ENCODE peak calls at places on chromosomes 13 and 19, in nine cellular contexts. One of them, this sample, is unnamed.
A peak's percentile ranks its signal among the peaks of the same experiment; 100 is the strongest.

GRCh38 chr19:52600639-52601024 is 30.5 kb downstream of the ZNF701 start:
- DNase-seq in SK-N-DZ: no peak
- DNase-seq in astrocyte: no peak
- DNase-seq in mucosa of gallbladder: no peak
- DNase-seq in AG09309: no peak
- DNase-seq in mammary epithelial cell: no peak
- DNase-seq in activated T-cell treated with anti-CD3 and anti-CD28 coated beads for 1 hour: no peak
- DNase-seq in GM23338: peak; percentile 60
- DNase-seq in substantia nigra: no peak
- DNase-seq in this sample: no peak

GRCh38 chr19:56566904-56567273 is 379 bp upstream of the ZNF470 start:
- DNase-seq in GM23338: peak; percentile 46
- DNase-seq in mucosa of gallbladder: peak; percentile 19
- DNase-seq in substantia nigra: peak; percentile 54
- DNase-seq in AG09309: no peak
- DNase-seq in astrocyte: no peak
- DNase-seq in SK-N-DZ: peak; percentile 63
- DNase-seq in activated T-cell treated with anti-CD3 and anti-CD28 coated beads for 1 hour: peak; percentile 14
- DNase-seq in mammary epithelial cell: no peak
- DNase-seq in this sample: peak; percentile 46

GRCh38 chr13:111950697-111951096 is 116.3 kb upstream of the SOX1 start:
- DNase-seq in mammary epithelial cell: no peak
- DNase-seq in AG09309: no peak
- DNase-seq in mucosa of gallbladder: no peak
- DNase-seq in SK-N-DZ: no peak
- DNase-seq in GM23338: no peak
- DNase-seq in activated T-cell treated with anti-CD3 and anti-CD28 coated beads for 1 hour: no peak
- DNase-seq in astrocyte: no peak
- DNase-seq in substantia nigra: no peak
- DNase-seq in this sample: no peak

GRCh38 chr13:21672811-21673591 is 2.1 kb downstream of the FGF9 start:
- DNase-seq in astrocyte: no peak
- DNase-seq in activated T-cell treated with anti-CD3 and anti-CD28 coated beads for 1 hour: no peak
- DNase-seq in mucosa of gallbladder: no peak
- DNase-seq in substantia nigra: no peak
- DNase-seq in AG09309: no peak
- DNase-seq in SK-N-DZ: no peak
- DNase-seq in GM23338: no peak
- DNase-seq in mammary epithelial cell: no peak
- DNase-seq in this sample: no peak

GRCh38 chr13:47555235-47555634 is 445.8 kb downstream of the SUCLA2 start:
- DNase-seq in GM23338: no peak
- DNase-seq in activated T-cell treated with anti-CD3 and anti-CD28 coated beads for 1 hour: no peak
- DNase-seq in SK-N-DZ: no peak
- DNase-seq in mammary epithelial cell: peak; percentile 45
- DNase-seq in substantia nigra: no peak
- DNase-seq in astrocyte: peak; percentile 39
- DNase-seq in mucosa of gallbladder: no peak
- DNase-seq in AG09309: no peak
- DNase-seq in this sample: no peak

GRCh38 chr13:89169951-89170350 is 1498.8 kb downstream of the SLITRK5 start:
- DNase-seq in GM23338: no peak
- DNase-seq in mammary epithelial cell: no peak
- DNase-seq in substantia nigra: no peak
- DNase-seq in activated T-cell treated with anti-CD3 and anti-CD28 coated beads for 1 hour: no peak
- DNase-seq in SK-N-DZ: no peak
- DNase-seq in astrocyte: no peak
- DNase-seq in AG09309: no peak
- DNase-seq in mucosa of gallbladder: no peak
- DNase-seq in this sample: no peak

GRCh38 chr19:40596608-40597328 is 4.4 kb upstream of the LTBP4 start:
- DNase-seq in AG09309: no peak
- DNase-seq in mammary epithelial cell: no peak
- DNase-seq in activated T-cell treated with anti-CD3 and anti-CD28 coated beads for 1 hour: no peak
- DNase-seq in GM23338: peak; percentile 80
- DNase-seq in astrocyte: no peak
- DNase-seq in SK-N-DZ: no peak
- DNase-seq in mucosa of gallbladder: no peak
- DNase-seq in substantia nigra: no peak
- DNase-seq in this sample: peak; percentile 87

GRCh38 chr13:23810842-23811241 is 78.4 kb downstream of the MIPEP start:
- DNase-seq in GM23338: peak; percentile 48
- DNase-seq in activated T-cell treated with anti-CD3 and anti-CD28 coated beads for 1 hour: no peak
- DNase-seq in mammary epithelial cell: no peak
- DNase-seq in AG09309: no peak
- DNase-seq in SK-N-DZ: no peak
- DNase-seq in mucosa of gallbladder: no peak
- DNase-seq in substantia nigra: no peak
- DNase-seq in astrocyte: no peak
- DNase-seq in this sample: no peak

GRCh38 chr19:35518313-35518712 is 4.9 kb upstream of the DMKN start:
- DNase-seq in GM23338: no peak
- DNase-seq in AG09309: peak; percentile 84
- DNase-seq in SK-N-DZ: no peak
- DNase-seq in mucosa of gallbladder: no peak
- DNase-seq in substantia nigra: no peak
- DNase-seq in mammary epithelial cell: peak; percentile 79
- DNase-seq in activated T-cell treated with anti-CD3 and anti-CD28 coated beads for 1 hour: no peak
- DNase-seq in astrocyte: peak; percentile 90
- DNase-seq in this sample: no peak

GRCh38 chr19:44207126-44207803 is 5.1 kb upstream of the ZNF227 start:
- DNase-seq in AG09309: peak; percentile 43
- DNase-seq in GM23338: peak; percentile 98
- DNase-seq in substantia nigra: peak; percentile 82
- DNase-seq in astrocyte: peak; percentile 85
- DNase-seq in activated T-cell treated with anti-CD3 and anti-CD28 coated beads for 1 hour: peak; percentile 63
- DNase-seq in SK-N-DZ: peak; percentile 91
- DNase-seq in mucosa of gallbladder: peak; percentile 92
- DNase-seq in mammary epithelial cell: peak; percentile 89
- DNase-seq in this sample: peak; percentile 88

GRCh38 chr19:55437410-55437809 is 5.7 kb downstream of the SHISA7 start:
- DNase-seq in GM23338: peak; percentile 93
- DNase-seq in substantia nigra: no peak
- DNase-seq in astrocyte: peak; percentile 31
- DNase-seq in AG09309: no peak
- DNase-seq in mammary epithelial cell: peak; percentile 64
- DNase-seq in SK-N-DZ: peak; percentile 29
- DNase-seq in mucosa of gallbladder: peak; percentile 65
- DNase-seq in activated T-cell treated with anti-CD3 and anti-CD28 coated beads for 1 hour: no peak
- DNase-seq in this sample: peak; percentile 90

GRCh38 chr13:71046360-71047079 is 820.5 kb downstream of the DACH1 start:
- DNase-seq in AG09309: no peak
- DNase-seq in substantia nigra: no peak
- DNase-seq in astrocyte: no peak
- DNase-seq in mucosa of gallbladder: no peak
- DNase-seq in GM23338: peak; percentile 37
- DNase-seq in activated T-cell treated with anti-CD3 and anti-CD28 coated beads for 1 hour: no peak
- DNase-seq in SK-N-DZ: no peak
- DNase-seq in mammary epithelial cell: no peak
- DNase-seq in this sample: no peak

GRCh38 chr13:49869514-49869913 is 66.6 kb downstream of the SPRYD7 start:
- DNase-seq in mucosa of gallbladder: no peak
- DNase-seq in activated T-cell treated with anti-CD3 and anti-CD28 coated beads for 1 hour: no peak
- DNase-seq in GM23338: peak; percentile 73
- DNase-seq in AG09309: no peak
- DNase-seq in mammary epithelial cell: no peak
- DNase-seq in substantia nigra: no peak
- DNase-seq in SK-N-DZ: peak; percentile 30
- DNase-seq in astrocyte: no peak
- DNase-seq in this sample: peak; percentile 62

GRCh38 chr13:29996316-29996715 is 145.9 kb upstream of the UBL3 start:
- DNase-seq in substantia nigra: no peak
- DNase-seq in AG09309: no peak
- DNase-seq in mammary epithelial cell: no peak
- DNase-seq in SK-N-DZ: no peak
- DNase-seq in mucosa of gallbladder: no peak
- DNase-seq in GM23338: no peak
- DNase-seq in activated T-cell treated with anti-CD3 and anti-CD28 coated beads for 1 hour: no peak
- DNase-seq in astrocyte: no peak
- DNase-seq in this sample: no peak

GRCh38 chr19:17470204-17470841 is at the start of gene SLC27A1:
- DNase-seq in substantia nigra: peak; percentile 99
- DNase-seq in GM23338: peak; percentile 100
- DNase-seq in mammary epithelial cell: peak; percentile 99
- DNase-seq in AG09309: peak; percentile 93
- DNase-seq in activated T-cell treated with anti-CD3 and anti-CD28 coated beads for 1 hour: peak; percentile 82
- DNase-seq in SK-N-DZ: peak; percentile 99
- DNase-seq in mucosa of gallbladder: peak; percentile 99
- DNase-seq in astrocyte: peak; percentile 95
- DNase-seq in this sample: peak; percentile 91

GRCh38 chr13:94249512-94249911 is 230.0 kb downstream of the DCT start:
- DNase-seq in astrocyte: peak; percentile 93
- DNase-seq in SK-N-DZ: no peak
- DNase-seq in mammary epithelial cell: peak; percentile 61
- DNase-seq in substantia nigra: no peak
- DNase-seq in AG09309: peak; percentile 50
- DNase-seq in mucosa of gallbladder: no peak
- DNase-seq in activated T-cell treated with anti-CD3 and anti-CD28 coated beads for 1 hour: no peak
- DNase-seq in GM23338: peak; percentile 28
- DNase-seq in this sample: peak; percentile 16

GRCh38 chr19:10587022-10587838 is at the start of gene AP1M2:
- DNase-seq in substantia nigra: no peak
- DNase-seq in astrocyte: no peak
- DNase-seq in GM23338: peak; percentile 94
- DNase-seq in mucosa of gallbladder: peak; percentile 32
- DNase-seq in mammary epithelial cell: peak; percentile 61
- DNase-seq in SK-N-DZ: no peak
- DNase-seq in AG09309: no peak
- DNase-seq in activated T-cell treated with anti-CD3 and anti-CD28 coated beads for 1 hour: no peak
- DNase-seq in this sample: peak; percentile 78

GRCh38 chr19:41709951-41710645 is 1.7 kb downstream of the CEACAM5 start:
- DNase-seq in astrocyte: no peak
- DNase-seq in GM23338: no peak
- DNase-seq in substantia nigra: no peak
- DNase-seq in activated T-cell treated with anti-CD3 and anti-CD28 coated beads for 1 hour: no peak
- DNase-seq in mucosa of gallbladder: no peak
- DNase-seq in mammary epithelial cell: no peak
- DNase-seq in SK-N-DZ: no peak
- DNase-seq in AG09309: no peak
- DNase-seq in this sample: no peak

GRCh38 chr13:76556632-76557031 is 329.6 kb downstream of the KCTD12 start:
- DNase-seq in astrocyte: no peak
- DNase-seq in activated T-cell treated with anti-CD3 and anti-CD28 coated beads for 1 hour: no peak
- DNase-seq in mammary epithelial cell: no peak
- DNase-seq in mucosa of gallbladder: no peak
- DNase-seq in AG09309: no peak
- DNase-seq in GM23338: no peak
- DNase-seq in substantia nigra: no peak
- DNase-seq in SK-N-DZ: peak; percentile 8
- DNase-seq in this sample: no peak

GRCh38 chr13:62014299-62014698 is 598.6 kb upstream of the PCDH20 start:
- DNase-seq in SK-N-DZ: peak; percentile 57
- DNase-seq in GM23338: peak; percentile 38
- DNase-seq in activated T-cell treated with anti-CD3 and anti-CD28 coated beads for 1 hour: no peak
- DNase-seq in mammary epithelial cell: no peak
- DNase-seq in mucosa of gallbladder: no peak
- DNase-seq in AG09309: no peak
- DNase-seq in astrocyte: no peak
- DNase-seq in substantia nigra: no peak
- DNase-seq in this sample: no peak

GRCh38 chr13:31947506-31947905 is 84.1 kb upstream of the FRY start:
- DNase-seq in substantia nigra: no peak
- DNase-seq in GM23338: peak; percentile 9
- DNase-seq in mammary epithelial cell: no peak
- DNase-seq in SK-N-DZ: no peak
- DNase-seq in astrocyte: no peak
- DNase-seq in AG09309: no peak
- DNase-seq in mucosa of gallbladder: no peak
- DNase-seq in activated T-cell treated with anti-CD3 and anti-CD28 coated beads for 1 hour: no peak
- DNase-seq in this sample: no peak

GRCh38 chr13:51419015-51419636 is 33.7 kb downstream of the INTS6 start:
- DNase-seq in activated T-cell treated with anti-CD3 and anti-CD28 coated beads for 1 hour: no peak
- DNase-seq in mammary epithelial cell: no peak
- DNase-seq in substantia nigra: no peak
- DNase-seq in AG09309: no peak
- DNase-seq in GM23338: no peak
- DNase-seq in mucosa of gallbladder: no peak
- DNase-seq in SK-N-DZ: no peak
- DNase-seq in astrocyte: no peak
- DNase-seq in this sample: no peak

GRCh38 chr19:6126335-6126974 is 9.0 kb upstream of the ACSBG2 start:
- DNase-seq in astrocyte: peak; percentile 41
- DNase-seq in mammary epithelial cell: peak; percentile 71
- DNase-seq in activated T-cell treated with anti-CD3 and anti-CD28 coated beads for 1 hour: no peak
- DNase-seq in AG09309: no peak
- DNase-seq in mucosa of gallbladder: no peak
- DNase-seq in SK-N-DZ: peak; percentile 37
- DNase-seq in GM23338: peak; percentile 76
- DNase-seq in substantia nigra: no peak
- DNase-seq in this sample: peak; percentile 43

GRCh38 chr13:59750860-59751259 is 412.9 kb downstream of the DIAPH3 start:
- DNase-seq in mucosa of gallbladder: no peak
- DNase-seq in SK-N-DZ: peak; percentile 37
- DNase-seq in activated T-cell treated with anti-CD3 and anti-CD28 coated beads for 1 hour: no peak
- DNase-seq in astrocyte: peak; percentile 81
- DNase-seq in GM23338: peak; percentile 95
- DNase-seq in mammary epithelial cell: peak; percentile 32
- DNase-seq in AG09309: peak; percentile 58
- DNase-seq in substantia nigra: peak; percentile 11
- DNase-seq in this sample: peak; percentile 76

GRCh38 chr19:34504273-34504808 is 22.8 kb downstream of the WTIP start:
- DNase-seq in substantia nigra: no peak
- DNase-seq in astrocyte: no peak
- DNase-seq in GM23338: no peak
- DNase-seq in activated T-cell treated with anti-CD3 and anti-CD28 coated beads for 1 hour: no peak
- DNase-seq in AG09309: no peak
- DNase-seq in mucosa of gallbladder: no peak
- DNase-seq in SK-N-DZ: no peak
- DNase-seq in mammary epithelial cell: no peak
- DNase-seq in this sample: no peak

GRCh38 chr19:18340237-18340989 is at the start of gene PGPEP1:
- DNase-seq in GM23338: peak; percentile 87
- DNase-seq in activated T-cell treated with anti-CD3 and anti-CD28 coated beads for 1 hour: peak; percentile 31
- DNase-seq in SK-N-DZ: peak; percentile 43
- DNase-seq in AG09309: no peak
- DNase-seq in mucosa of gallbladder: peak; percentile 60
- DNase-seq in substantia nigra: peak; percentile 39
- DNase-seq in mammary epithelial cell: no peak
- DNase-seq in astrocyte: peak; percentile 16
- DNase-seq in this sample: peak; percentile 96

GRCh38 chr19:50258918-50259372 is 55.5 kb downstream of the MYH14 start:
- DNase-seq in substantia nigra: no peak
- DNase-seq in astrocyte: no peak
- DNase-seq in AG09309: no peak
- DNase-seq in GM23338: peak; percentile 84
- DNase-seq in mucosa of gallbladder: no peak
- DNase-seq in SK-N-DZ: no peak
- DNase-seq in activated T-cell treated with anti-CD3 and anti-CD28 coated beads for 1 hour: no peak
- DNase-seq in mammary epithelial cell: no peak
- DNase-seq in this sample: peak; percentile 87

GRCh38 chr13:101916108-101916757 is 463.8 kb downstream of the ITGBL1 start:
- DNase-seq in substantia nigra: no peak
- DNase-seq in mammary epithelial cell: peak; percentile 6
- DNase-seq in GM23338: peak; percentile 81
- DNase-seq in activated T-cell treated with anti-CD3 and anti-CD28 coated beads for 1 hour: no peak
- DNase-seq in SK-N-DZ: peak; percentile 74
- DNase-seq in AG09309: no peak
- DNase-seq in astrocyte: no peak
- DNase-seq in mucosa of gallbladder: no peak
- DNase-seq in this sample: peak; percentile 61

GRCh38 chr13:98352226-98352625 is 175.2 kb upstream of the RNF113B start:
- DNase-seq in substantia nigra: no peak
- DNase-seq in mucosa of gallbladder: no peak
- DNase-seq in AG09309: no peak
- DNase-seq in astrocyte: no peak
- DNase-seq in GM23338: no peak
- DNase-seq in SK-N-DZ: no peak
- DNase-seq in mammary epithelial cell: no peak
- DNase-seq in activated T-cell treated with anti-CD3 and anti-CD28 coated beads for 1 hour: no peak
- DNase-seq in this sample: no peak

This sample was measured in iPS-NIHi11.